ENCODE peak calls at places on chromosomes 2 and 18, in ten cellular contexts. T is COLO829; V is HFF-Myc; L is choroid plexus epithelial cell; G is activated CD8-positive, alpha-beta memory T cell treated with anti-CD3 and anti-CD28 coated beads, Interleukin-2, amount 50 U/mL, for 48 hours; N is SW480; I is cardiac muscle cell; O is GM04504; S is H54; J is stimulated activated CD4-positive, alpha-beta T cell treated with anti-CD3 and anti-CD28 coated beads, TNF-alpha, amount 100 ng/mL, for 48 hours. Y is an unnamed sample.

GRCh38 chr2:126720647-126721046 is 64.7 kb downstream of the GYPC start:
- DNase-seq in T (no peak), V (no peak), L (peak; percentile 31), G (no peak), N (no peak), I (no peak), O (no peak), S (no peak), J (no peak), Y (no peak)

GRCh38 chr18:62524443-62525200 is 1.8 kb downstream of the ZCCHC2 start:
- DNase-seq in T (no peak), V (no peak), L (peak; percentile 52), G (peak; percentile 83), N (peak; percentile 31), I (peak; percentile 51), O (no peak), S (no peak), J (peak; percentile 32), Y (peak; percentile 78)

GRCh38 chr2:204086167-204086566 is 149.6 kb downstream of the ICOS start:
- DNase-seq in T (no peak), V (no peak), L (no peak), G (no peak), N (no peak), I (no peak), O (no peak), S (no peak), J (no peak), Y (no peak)

GRCh38 chr18:45423664-45424063 is 191.6 kb upstream of the SLC14A2 start:
- DNase-seq in T (no peak), V (no peak), L (no peak), G (no peak), N (no peak), I (no peak), O (peak; percentile 32), S (no peak), J (no peak), Y (no peak)

GRCh38 chr2:200193791-200194190 is 112.7 kb upstream of the SPATS2L start:
- DNase-seq in T (no peak), V (no peak), L (no peak), G (no peak), N (no peak), I (no peak), O (no peak), S (no peak), J (no peak), Y (no peak)

GRCh38 chr18:74820160-74820780 is 222.6 kb downstream of the ZNF407 start:
- DNase-seq in T (no peak), V (no peak), L (no peak), G (no peak), N (no peak), I (no peak), O (no peak), S (no peak), J (no peak), Y (no peak)

GRCh38 chr2:23106232-23106631 is 278.7 kb upstream of the KLHL29 start:
- DNase-seq in T (no peak), V (no peak), L (no peak), G (no peak), N (no peak), I (no peak), O (no peak), S (no peak), J (no peak), Y (no peak)

GRCh38 chr2:58098254-58099096 is 51.9 kb downstream of the VRK2 start:
- DNase-seq in T (no peak), V (no peak), L (peak; percentile 76), G (no peak), N (no peak), I (peak; percentile 19), O (no peak), S (no peak), J (no peak), Y (no peak)

GRCh38 chr2:221791840-221792239 is 219.7 kb upstream of the EPHA4 start:
- DNase-seq in T (no peak), V (no peak), L (no peak), G (no peak), N (no peak), I (no peak), O (no peak), S (peak; percentile 3), J (no peak), Y (no peak)

GRCh38 chr2:173136067-173136466 is 60.4 kb downstream of the MAP3K20 start:
- DNase-seq in T (no peak), V (no peak), L (no peak), G (no peak), N (no peak), I (no peak), O (no peak), S (no peak), J (no peak), Y (no peak)

GRCh38 chr2:238380785-238381184 is 45.9 kb upstream of the ASB1 start:
- DNase-seq in T (peak; percentile 6), V (peak; percentile 27), L (peak; percentile 57), G (no peak), N (no peak), I (peak; percentile 62), O (peak; percentile 46), S (peak; percentile 21), J (no peak), Y (peak; percentile 36)

GRCh38 chr2:10009811-10010781 is 33.3 kb upstream of the KLF11 start:
- DNase-seq in T (no peak), V (no peak), L (no peak), G (no peak), N (no peak), I (peak; percentile 77), O (peak; percentile 65), S (no peak), J (no peak), Y (no peak)

GRCh38 chr2:23384551-23385349 is at the start of gene KLHL29:
- DNase-seq in T (peak; percentile 76), V (no peak), L (peak; percentile 71), G (peak; percentile 83), N (peak; percentile 74), I (peak; percentile 82), O (peak; percentile 30), S (peak; percentile 92), J (peak; percentile 44), Y (peak; percentile 86)

GRCh38 chr2:102013200-102014040 is 21.7 kb downstream of the IL1R2 start:
- DNase-seq in T (no peak), V (no peak), L (peak; percentile 57), G (no peak), N (no peak), I (no peak), O (no peak), S (no peak), J (no peak), Y (no peak)

GRCh38 chr2:12762976-12763375 is 46.2 kb downstream of the TRIB2 start:
- DNase-seq in T (no peak), V (no peak), L (no peak), G (no peak), N (no peak), I (no peak), O (no peak), S (no peak), J (no peak), Y (no peak)

GRCh38 chr18:67300498-67300897 is 216.0 kb downstream of the DSEL start:
- DNase-seq in T (no peak), V (no peak), L (peak; percentile 12), G (no peak), N (no peak), I (no peak), O (no peak), S (no peak), J (no peak), Y (no peak)

GRCh38 chr2:3326871-3327270 is 50.7 kb downstream of the EIPR1 start:
- DNase-seq in T (no peak), V (no peak), L (no peak), G (no peak), N (no peak), I (no peak), O (no peak), S (no peak), J (no peak), Y (no peak)

GRCh38 chr18:56815926-56816325 is 164.8 kb downstream of the WDR7 start:
- DNase-seq in T (peak; percentile 35), V (no peak), L (peak; percentile 35), G (no peak), N (no peak), I (no peak), O (no peak), S (no peak), J (no peak), Y (no peak)

GRCh38 chr2:134310450-134311079 is 56.7 kb downstream of the MGAT5 start:
- DNase-seq in T (no peak), V (no peak), L (no peak), G (no peak), N (no peak), I (no peak), O (no peak), S (no peak), J (no peak), Y (no peak)

GRCh38 chr2:49351531-49351930 is 197.2 kb upstream of the FSHR start:
- DNase-seq in T (no peak), V (no peak), L (no peak), G (no peak), N (no peak), I (no peak), O (no peak), S (no peak), J (no peak), Y (no peak)

GRCh38 chr18:44852818-44853217 is 172.1 kb downstream of the SETBP1 start:
- DNase-seq in T (no peak), V (no peak), L (no peak), G (no peak), N (no peak), I (no peak), O (no peak), S (no peak), J (no peak), Y (no peak)

GRCh38 chr18:47036298-47036874 is 965 bp upstream of the ELOA2 start:
- DNase-seq in T (peak; percentile 26), V (peak; percentile 15), L (peak; percentile 59), G (no peak), N (no peak), I (peak; percentile 27), O (peak; percentile 15), S (no peak), J (no peak), Y (peak; percentile 37)

GRCh38 chr18:55968550-55968949 is 380.6 kb upstream of the TCF4 start:
- DNase-seq in T (no peak), V (no peak), L (no peak), G (no peak), N (no peak), I (no peak), O (no peak), S (no peak), J (no peak), Y (no peak)

GRCh38 chr2:39547811-39548719 is 111.0 kb upstream of the MAP4K3 start:
- DNase-seq in T (no peak), V (no peak), L (peak; percentile 76), G (no peak), N (no peak), I (peak; percentile 8), O (no peak), S (no peak), J (no peak), Y (no peak)

GRCh38 chr2:47558116-47559078 is 155.4 kb downstream of the MSH2 start:
- DNase-seq in T (no peak), V (no peak), L (no peak), G (no peak), N (no peak), I (peak; percentile 19), O (no peak), S (no peak), J (no peak), Y (peak; percentile 31)

GRCh38 chr18:49967914-49968313 is 154.6 kb upstream of the ACAA2 start:
- DNase-seq in T (peak; percentile 22), V (no peak), L (no peak), G (no peak), N (no peak), I (no peak), O (no peak), S (no peak), J (no peak), Y (no peak)

GRCh38 chr2:238895901-238896600 is 48.2 kb downstream of the TWIST2 start:
- DNase-seq in T (no peak), V (peak; percentile 88), L (peak; percentile 78), G (no peak), N (peak; percentile 51), I (peak; percentile 91), O (peak; percentile 96), S (peak; percentile 97), J (no peak), Y (peak; percentile 73)

GRCh38 chr2:118061135-118061955 is 26.9 kb upstream of the INSIG2 start:
- DNase-seq in T (peak; percentile 35), V (no peak), L (peak; percentile 90), G (no peak), N (peak; percentile 69), I (peak; percentile 88), O (peak; percentile 83), S (no peak), J (no peak), Y (no peak)

Y was measured in hepatocyte.